ENCODE peak calls at places on chromosomes 11 and 22, in five cellular contexts. One of them, this sample, is unnamed.

GRCh38 chr11:123653405-123653996 is 923 bp downstream of the SCN3B start:
- DNase-seq in astrocyte of the spinal cord: peak
- DNase-seq in activated CD8-positive, alpha-beta T cell treated with anti-CD3 and anti-CD28 coated beads for 36 hours: no peak
- DNase-seq in Panc1: no peak
- DNase-seq in foreskin keratinocyte: no peak
- DNase-seq in this sample: no peak

GRCh38 chr11:72221386-72221785 is 3.2 kb upstream of the INPPL1 start:
- DNase-seq in Panc1: no peak
- DNase-seq in foreskin keratinocyte: no peak
- DNase-seq in activated CD8-positive, alpha-beta T cell treated with anti-CD3 and anti-CD28 coated beads for 36 hours: no peak
- DNase-seq in astrocyte of the spinal cord: no peak
- DNase-seq in this sample: no peak

GRCh38 chr22:48302657-48303359 is 1524.9 kb downstream of the BRD1 start:
- DNase-seq in astrocyte of the spinal cord: no peak
- DNase-seq in Panc1: no peak
- DNase-seq in activated CD8-positive, alpha-beta T cell treated with anti-CD3 and anti-CD28 coated beads for 36 hours: no peak
- DNase-seq in foreskin keratinocyte: no peak
- DNase-seq in this sample: no peak

GRCh38 chr11:86355256-86355655 is 19.4 kb upstream of the CCDC81 start:
- DNase-seq in astrocyte of the spinal cord: no peak
- DNase-seq in activated CD8-positive, alpha-beta T cell treated with anti-CD3 and anti-CD28 coated beads for 36 hours: no peak
- DNase-seq in foreskin keratinocyte: no peak
- DNase-seq in Panc1: no peak
- DNase-seq in this sample: no peak

GRCh38 chr11:45930951-45931563 is 8.6 kb downstream of the LARGE2 start:
- DNase-seq in astrocyte of the spinal cord: no peak
- DNase-seq in Panc1: no peak
- DNase-seq in foreskin keratinocyte: peak
- DNase-seq in activated CD8-positive, alpha-beta T cell treated with anti-CD3 and anti-CD28 coated beads for 36 hours: no peak
- DNase-seq in this sample: peak

GRCh38 chr11:3094223-3094824 is 37.1 kb upstream of the CARS1 start:
- DNase-seq in foreskin keratinocyte: no peak
- DNase-seq in Panc1: no peak
- DNase-seq in activated CD8-positive, alpha-beta T cell treated with anti-CD3 and anti-CD28 coated beads for 36 hours: no peak
- DNase-seq in astrocyte of the spinal cord: no peak
- DNase-seq in this sample: no peak

GRCh38 chr11:2724653-2725366 is 25.0 kb upstream of the KCNQ1OT1 start:
- DNase-seq in Panc1: no peak
- DNase-seq in astrocyte of the spinal cord: no peak
- DNase-seq in activated CD8-positive, alpha-beta T cell treated with anti-CD3 and anti-CD28 coated beads for 36 hours: no peak
- DNase-seq in foreskin keratinocyte: no peak
- DNase-seq in this sample: no peak

GRCh38 chr11:28417601-28418323 is 309.6 kb downstream of the METTL15 start:
- DNase-seq in Panc1: no peak
- DNase-seq in activated CD8-positive, alpha-beta T cell treated with anti-CD3 and anti-CD28 coated beads for 36 hours: no peak
- DNase-seq in astrocyte of the spinal cord: no peak
- DNase-seq in foreskin keratinocyte: no peak
- DNase-seq in this sample: no peak

GRCh38 chr22:28141614-28142013 is 222.6 kb upstream of the PITPNB start:
- DNase-seq in astrocyte of the spinal cord: peak
- DNase-seq in activated CD8-positive, alpha-beta T cell treated with anti-CD3 and anti-CD28 coated beads for 36 hours: no peak
- DNase-seq in foreskin keratinocyte: no peak
- DNase-seq in Panc1: no peak
- DNase-seq in this sample: no peak

GRCh38 chr11:120526241-120526640 is 14.7 kb downstream of the GRIK4 start:
- DNase-seq in Panc1: no peak
- DNase-seq in astrocyte of the spinal cord: no peak
- DNase-seq in activated CD8-positive, alpha-beta T cell treated with anti-CD3 and anti-CD28 coated beads for 36 hours: no peak
- DNase-seq in foreskin keratinocyte: no peak
- DNase-seq in this sample: no peak

GRCh38 chr22:37030560-37031281 is 11.2 kb downstream of the MPST start:
- DNase-seq in activated CD8-positive, alpha-beta T cell treated with anti-CD3 and anti-CD28 coated beads for 36 hours: no peak
- DNase-seq in foreskin keratinocyte: no peak
- DNase-seq in astrocyte of the spinal cord: no peak
- DNase-seq in Panc1: no peak
- DNase-seq in this sample: no peak

GRCh38 chr11:65872555-65873279 is at the start of gene EFEMP2:
- DNase-seq in astrocyte of the spinal cord: peak
- DNase-seq in Panc1: no peak
- DNase-seq in foreskin keratinocyte: no peak
- DNase-seq in activated CD8-positive, alpha-beta T cell treated with anti-CD3 and anti-CD28 coated beads for 36 hours: no peak
- DNase-seq in this sample: no peak

GRCh38 chr11:107078375-107078774 is 60.1 kb upstream of the GUCY1A2 start:
- DNase-seq in astrocyte of the spinal cord: no peak
- DNase-seq in activated CD8-positive, alpha-beta T cell treated with anti-CD3 and anti-CD28 coated beads for 36 hours: no peak
- DNase-seq in foreskin keratinocyte: peak
- DNase-seq in Panc1: no peak
- DNase-seq in this sample: no peak

GRCh38 chr11:2399488-2400068 is 972 bp upstream of the TSSC4 start:
- DNase-seq in foreskin keratinocyte: no peak
- DNase-seq in activated CD8-positive, alpha-beta T cell treated with anti-CD3 and anti-CD28 coated beads for 36 hours: peak
- DNase-seq in astrocyte of the spinal cord: peak
- DNase-seq in Panc1: no peak
- DNase-seq in this sample: no peak

GRCh38 chr11:64224891-64225607 is 937 bp downstream of the TRPT1 start:
- DNase-seq in Panc1: no peak
- DNase-seq in astrocyte of the spinal cord: no peak
- DNase-seq in activated CD8-positive, alpha-beta T cell treated with anti-CD3 and anti-CD28 coated beads for 36 hours: no peak
- DNase-seq in foreskin keratinocyte: no peak
- DNase-seq in this sample: no peak

GRCh38 chr11:61331636-61332035 is 1.3 kb downstream of the DDB1 start:
- DNase-seq in activated CD8-positive, alpha-beta T cell treated with anti-CD3 and anti-CD28 coated beads for 36 hours: no peak
- DNase-seq in astrocyte of the spinal cord: no peak
- DNase-seq in Panc1: no peak
- DNase-seq in foreskin keratinocyte: no peak
- DNase-seq in this sample: no peak

GRCh38 chr11:62710001-62710345 is 2.5 kb downstream of the GNG3 start:
- DNase-seq in activated CD8-positive, alpha-beta T cell treated with anti-CD3 and anti-CD28 coated beads for 36 hours: peak
- DNase-seq in foreskin keratinocyte: no peak
- DNase-seq in astrocyte of the spinal cord: no peak
- DNase-seq in Panc1: no peak
- DNase-seq in this sample: no peak

GRCh38 chr11:34407121-34407813 is 31.5 kb upstream of the CAT start:
- DNase-seq in foreskin keratinocyte: no peak
- DNase-seq in Panc1: no peak
- DNase-seq in astrocyte of the spinal cord: no peak
- DNase-seq in activated CD8-positive, alpha-beta T cell treated with anti-CD3 and anti-CD28 coated beads for 36 hours: no peak
- DNase-seq in this sample: no peak

GRCh38 chr11:91163619-91164451 is 941.0 kb upstream of the CHORDC1 start:
- DNase-seq in astrocyte of the spinal cord: peak
- DNase-seq in activated CD8-positive, alpha-beta T cell treated with anti-CD3 and anti-CD28 coated beads for 36 hours: no peak
- DNase-seq in foreskin keratinocyte: peak
- DNase-seq in Panc1: no peak
- DNase-seq in this sample: no peak

GRCh38 chr11:128745296-128746183 is 51.7 kb downstream of the FLI1 start:
- DNase-seq in foreskin keratinocyte: no peak
- DNase-seq in astrocyte of the spinal cord: peak
- DNase-seq in activated CD8-positive, alpha-beta T cell treated with anti-CD3 and anti-CD28 coated beads for 36 hours: no peak
- DNase-seq in Panc1: no peak
- DNase-seq in this sample: no peak

GRCh38 chr11:72613977-72614376 is 60.2 kb downstream of the PDE2A start:
- DNase-seq in foreskin keratinocyte: no peak
- DNase-seq in Panc1: no peak
- DNase-seq in astrocyte of the spinal cord: no peak
- DNase-seq in activated CD8-positive, alpha-beta T cell treated with anti-CD3 and anti-CD28 coated beads for 36 hours: peak
- DNase-seq in this sample: peak

GRCh38 chr11:134728186-134728585 is 316.1 kb upstream of the B3GAT1 start:
- DNase-seq in activated CD8-positive, alpha-beta T cell treated with anti-CD3 and anti-CD28 coated beads for 36 hours: no peak
- DNase-seq in Panc1: no peak
- DNase-seq in astrocyte of the spinal cord: no peak
- DNase-seq in foreskin keratinocyte: no peak
- DNase-seq in this sample: no peak

GRCh38 chr11:720642-721346 is 14.8 kb downstream of the EPS8L2 start:
- DNase-seq in foreskin keratinocyte: no peak
- DNase-seq in Panc1: no peak
- DNase-seq in astrocyte of the spinal cord: no peak
- DNase-seq in activated CD8-positive, alpha-beta T cell treated with anti-CD3 and anti-CD28 coated beads for 36 hours: no peak
- DNase-seq in this sample: peak

GRCh38 chr22:47453049-47453448 is 690.6 kb downstream of the TBC1D22A start:
- DNase-seq in astrocyte of the spinal cord: no peak
- DNase-seq in activated CD8-positive, alpha-beta T cell treated with anti-CD3 and anti-CD28 coated beads for 36 hours: no peak
- DNase-seq in Panc1: no peak
- DNase-seq in foreskin keratinocyte: no peak
- DNase-seq in this sample: no peak

GRCh38 chr11:31690516-31690915 is 120.6 kb downstream of the PAX6 start:
- DNase-seq in foreskin keratinocyte: no peak
- DNase-seq in activated CD8-positive, alpha-beta T cell treated with anti-CD3 and anti-CD28 coated beads for 36 hours: no peak
- DNase-seq in Panc1: no peak
- DNase-seq in astrocyte of the spinal cord: no peak
- DNase-seq in this sample: no peak

GRCh38 chr11:7600205-7600775 is 73.0 kb downstream of the CYB5R2 start:
- DNase-seq in astrocyte of the spinal cord: no peak
- DNase-seq in activated CD8-positive, alpha-beta T cell treated with anti-CD3 and anti-CD28 coated beads for 36 hours: no peak
- DNase-seq in Panc1: no peak
- DNase-seq in foreskin keratinocyte: peak
- DNase-seq in this sample: no peak

GRCh38 chr11:62680825-62681240 is 2.0 kb upstream of the UBXN1 start:
- DNase-seq in foreskin keratinocyte: peak
- DNase-seq in Panc1: no peak
- DNase-seq in activated CD8-positive, alpha-beta T cell treated with anti-CD3 and anti-CD28 coated beads for 36 hours: peak
- DNase-seq in astrocyte of the spinal cord: peak
- DNase-seq in this sample: peak

GRCh38 chr11:84173078-84173477 is 886.9 kb upstream of the CCDC90B start:
- DNase-seq in astrocyte of the spinal cord: no peak
- DNase-seq in Panc1: no peak
- DNase-seq in foreskin keratinocyte: no peak
- DNase-seq in activated CD8-positive, alpha-beta T cell treated with anti-CD3 and anti-CD28 coated beads for 36 hours: no peak
- DNase-seq in this sample: no peak

GRCh38 chr11:59678118-59678812 is 9.4 kb upstream of the PATL1 start:
- DNase-seq in Panc1: no peak
- DNase-seq in foreskin keratinocyte: no peak
- DNase-seq in astrocyte of the spinal cord: no peak
- DNase-seq in activated CD8-positive, alpha-beta T cell treated with anti-CD3 and anti-CD28 coated beads for 36 hours: no peak
- DNase-seq in this sample: no peak
- TF ChIP-seq CTCF in Panc1: no peak
- TF ChIP-seq CTCF in foreskin keratinocyte: peak
- TF ChIP-seq CTCF in astrocyte of the spinal cord: no peak
- TF ChIP-seq CTCF in activated CD8-positive, alpha-beta T cell treated with anti-CD3 and anti-CD28 coated beads for 36 hours: no peak
- TF ChIP-seq CTCF in this sample: no peak

GRCh38 chr22:36021649-36022048 is 7.0 kb downstream of the RBFOX2 start:
- DNase-seq in astrocyte of the spinal cord: no peak
- DNase-seq in activated CD8-positive, alpha-beta T cell treated with anti-CD3 and anti-CD28 coated beads for 36 hours: no peak
- DNase-seq in foreskin keratinocyte: no peak
- DNase-seq in Panc1: no peak
- DNase-seq in this sample: no peak
- TF ChIP-seq CTCF in astrocyte of the spinal cord: no peak
- TF ChIP-seq CTCF in activated CD8-positive, alpha-beta T cell treated with anti-CD3 and anti-CD28 coated beads for 36 hours: no peak
- TF ChIP-seq CTCF in foreskin keratinocyte: no peak
- TF ChIP-seq CTCF in Panc1: no peak
- TF ChIP-seq CTCF in this sample: no peak

GRCh38 chr22:25051073-25051472 is 98.6 kb downstream of the KIAA1671 start:
- DNase-seq in astrocyte of the spinal cord: no peak
- DNase-seq in activated CD8-positive, alpha-beta T cell treated with anti-CD3 and anti-CD28 coated beads for 36 hours: no peak
- DNase-seq in Panc1: no peak
- DNase-seq in foreskin keratinocyte: no peak
- DNase-seq in this sample: no peak
- TF ChIP-seq CTCF in astrocyte of the spinal cord: peak
- TF ChIP-seq CTCF in activated CD8-positive, alpha-beta T cell treated with anti-CD3 and anti-CD28 coated beads for 36 hours: peak
- TF ChIP-seq CTCF in Panc1: peak
- TF ChIP-seq CTCF in foreskin keratinocyte: peak
- TF ChIP-seq CTCF in this sample: no peak

GRCh38 chr11:96027021-96027420 is 103.1 kb upstream of the MTMR2 start:
- DNase-seq in foreskin keratinocyte: no peak
- DNase-seq in activated CD8-positive, alpha-beta T cell treated with anti-CD3 and anti-CD28 coated beads for 36 hours: no peak
- DNase-seq in astrocyte of the spinal cord: no peak
- DNase-seq in Panc1: no peak
- DNase-seq in this sample: no peak
- TF ChIP-seq CTCF in foreskin keratinocyte: no peak
- TF ChIP-seq CTCF in activated CD8-positive, alpha-beta T cell treated with anti-CD3 and anti-CD28 coated beads for 36 hours: no peak
- TF ChIP-seq CTCF in astrocyte of the spinal cord: no peak
- TF ChIP-seq CTCF in Panc1: no peak
- TF ChIP-seq CTCF in this sample: no peak

DNA sequence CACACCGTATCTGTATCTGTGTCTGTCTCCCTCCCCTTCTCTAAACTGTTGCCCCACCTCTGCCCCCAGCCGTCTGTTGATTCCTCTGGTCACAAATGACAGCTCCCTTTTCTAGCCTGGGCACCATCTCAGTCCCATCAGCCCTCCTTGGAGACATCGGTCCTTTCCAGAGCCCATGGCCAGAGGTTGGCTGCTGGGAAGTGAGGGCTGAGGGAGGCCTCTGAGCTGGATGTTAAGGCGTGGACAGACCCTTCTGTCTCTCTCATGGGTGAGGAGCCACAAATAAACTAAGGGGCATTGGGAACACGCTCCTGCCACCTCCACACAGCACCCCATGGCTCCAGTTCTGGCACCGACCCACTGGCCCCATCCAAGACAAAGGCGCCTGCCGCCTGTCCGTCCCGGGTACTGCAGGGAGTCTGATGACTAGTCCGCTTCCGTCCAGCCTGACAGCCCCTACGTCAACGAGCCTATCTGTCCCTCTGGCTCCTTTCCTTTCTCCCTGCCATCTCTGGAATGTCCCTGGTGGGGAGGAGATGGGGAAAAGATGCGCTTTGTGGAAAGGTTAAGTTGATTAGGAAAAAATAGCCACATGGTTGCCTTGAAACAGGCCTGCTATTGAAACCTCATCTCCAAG is 10.5 kb downstream of the PDGFB start:
- DNase-seq in foreskin keratinocyte: no peak
- DNase-seq in Panc1: no peak
- DNase-seq in astrocyte of the spinal cord: peak
- DNase-seq in activated CD8-positive, alpha-beta T cell treated with anti-CD3 and anti-CD28 coated beads for 36 hours: no peak
- DNase-seq in this sample: no peak
- TF ChIP-seq CTCF in foreskin keratinocyte: no peak
- TF ChIP-seq CTCF in Panc1: no peak
- TF ChIP-seq CTCF in astrocyte of the spinal cord: no peak
- TF ChIP-seq CTCF in activated CD8-positive, alpha-beta T cell treated with anti-CD3 and anti-CD28 coated beads for 36 hours: no peak
- TF ChIP-seq CTCF in this sample: no peak

DNA sequence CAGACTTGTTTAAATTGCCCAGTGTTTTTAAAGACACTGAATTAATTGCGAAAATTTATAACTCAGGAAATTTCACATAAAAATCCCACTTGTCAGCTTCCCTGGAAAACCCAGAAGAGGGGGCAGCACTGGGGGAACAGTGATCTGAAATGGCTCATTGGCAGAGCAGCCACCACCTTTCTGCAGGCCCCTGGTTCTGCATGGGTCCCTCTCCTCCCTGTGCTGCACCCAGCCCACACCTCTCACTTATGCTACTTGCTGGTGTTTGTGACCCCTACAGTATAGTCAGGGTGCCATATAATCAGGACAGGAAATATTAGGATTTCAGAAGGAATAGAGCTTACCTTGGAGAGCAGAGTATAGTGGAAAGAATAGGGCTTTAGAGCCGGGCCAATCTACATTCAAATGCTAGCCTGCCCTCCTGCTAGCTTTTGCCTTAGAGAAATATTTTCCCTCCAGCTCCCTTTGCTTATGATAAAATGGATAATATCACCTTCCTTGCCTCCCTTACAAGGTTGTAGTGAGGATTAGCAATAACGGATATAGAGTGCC is 28.5 kb upstream of the C11orf96 start:
- DNase-seq in Panc1: no peak
- DNase-seq in astrocyte of the spinal cord: no peak
- DNase-seq in foreskin keratinocyte: no peak
- DNase-seq in activated CD8-positive, alpha-beta T cell treated with anti-CD3 and anti-CD28 coated beads for 36 hours: no peak
- DNase-seq in this sample: no peak
- TF ChIP-seq CTCF in Panc1: no peak
- TF ChIP-seq CTCF in astrocyte of the spinal cord: no peak
- TF ChIP-seq CTCF in foreskin keratinocyte: no peak
- TF ChIP-seq CTCF in activated CD8-positive, alpha-beta T cell treated with anti-CD3 and anti-CD28 coated beads for 36 hours: no peak
- TF ChIP-seq CTCF in this sample: no peak

This sample was measured in GM20000.